ENCODE peak calls at places on chromosome 14, in seven cellular contexts. One of them, this sample, is unnamed.
A peak's percentile ranks its signal among the peaks of the same experiment; 100 is the strongest.

GRCh38 chr14:100893760-100894159 is 9.8 kb downstream of the RTL1 start:
- DNase-seq in HepG2: no peak
- DNase-seq in tibial nerve: no peak
- DNase-seq in endothelial cell of umbilical vein: no peak
- DNase-seq in heart left ventricle: no peak
- DNase-seq in prostate gland: no peak
- DNase-seq in lower leg skin: peak; percentile 64
- DNase-seq in this sample: no peak

GRCh38 chr14:95725685-95726336 is 11.9 kb upstream of the TCL1A start:
- DNase-seq in HepG2: no peak
- DNase-seq in tibial nerve: no peak
- DNase-seq in endothelial cell of umbilical vein: no peak
- DNase-seq in heart left ventricle: no peak
- DNase-seq in prostate gland: no peak
- DNase-seq in lower leg skin: no peak
- DNase-seq in this sample: no peak

GRCh38 chr14:54944737-54945391 is 42.2 kb upstream of the GCH1 start:
- DNase-seq in HepG2: peak; percentile 85
- DNase-seq in tibial nerve: no peak
- DNase-seq in endothelial cell of umbilical vein: no peak
- DNase-seq in heart left ventricle: no peak
- DNase-seq in prostate gland: no peak
- DNase-seq in lower leg skin: no peak
- DNase-seq in this sample: no peak

GRCh38 chr14:93943052-93943451 is 15.9 kb downstream of the FAM181A start:
- DNase-seq in HepG2: no peak
- DNase-seq in tibial nerve: no peak
- DNase-seq in endothelial cell of umbilical vein: no peak
- DNase-seq in heart left ventricle: no peak
- DNase-seq in prostate gland: no peak
- DNase-seq in lower leg skin: no peak
- DNase-seq in this sample: no peak

GRCh38 chr14:80781968-80782367 is 159.6 kb downstream of the CEP128 start:
- DNase-seq in HepG2: no peak
- DNase-seq in tibial nerve: no peak
- DNase-seq in endothelial cell of umbilical vein: no peak
- DNase-seq in heart left ventricle: no peak
- DNase-seq in prostate gland: no peak
- DNase-seq in lower leg skin: no peak
- DNase-seq in this sample: no peak

GRCh38 chr14:103155013-103155412 is 31.8 kb downstream of the TNFAIP2 start:
- DNase-seq in HepG2: peak; percentile 69
- DNase-seq in tibial nerve: peak; percentile 41
- DNase-seq in endothelial cell of umbilical vein: no peak
- DNase-seq in heart left ventricle: peak; percentile 84
- DNase-seq in prostate gland: no peak
- DNase-seq in lower leg skin: peak; percentile 95
- DNase-seq in this sample: peak; percentile 59

GRCh38 chr14:74591899-74592298 is 20.1 kb downstream of the LTBP2 start:
- DNase-seq in HepG2: no peak
- DNase-seq in tibial nerve: no peak
- DNase-seq in endothelial cell of umbilical vein: no peak
- DNase-seq in heart left ventricle: peak; percentile 25
- DNase-seq in prostate gland: no peak
- DNase-seq in lower leg skin: no peak
- DNase-seq in this sample: no peak

GRCh38 chr14:66979083-66979974 is 209.9 kb upstream of the GARIN2 start:
- DNase-seq in HepG2: no peak
- DNase-seq in tibial nerve: no peak
- DNase-seq in endothelial cell of umbilical vein: no peak
- DNase-seq in heart left ventricle: no peak
- DNase-seq in prostate gland: no peak
- DNase-seq in lower leg skin: no peak
- DNase-seq in this sample: no peak

GRCh38 chr14:92487513-92488133 is 26.0 kb upstream of the RIN3 start:
- DNase-seq in HepG2: no peak
- DNase-seq in tibial nerve: no peak
- DNase-seq in endothelial cell of umbilical vein: no peak
- DNase-seq in heart left ventricle: no peak
- DNase-seq in prostate gland: no peak
- DNase-seq in lower leg skin: peak; percentile 58
- DNase-seq in this sample: no peak

GRCh38 chr14:46820291-46820690 is 168.7 kb upstream of the RPL10L start:
- DNase-seq in HepG2: no peak
- DNase-seq in tibial nerve: no peak
- DNase-seq in endothelial cell of umbilical vein: no peak
- DNase-seq in heart left ventricle: peak; percentile 44
- DNase-seq in prostate gland: no peak
- DNase-seq in lower leg skin: no peak
- DNase-seq in this sample: no peak

GRCh38 chr14:85273099-85273677 is 256.8 kb upstream of the FLRT2 start:
- DNase-seq in HepG2: no peak
- DNase-seq in tibial nerve: no peak
- DNase-seq in endothelial cell of umbilical vein: peak; percentile 83
- DNase-seq in heart left ventricle: no peak
- DNase-seq in prostate gland: no peak
- DNase-seq in lower leg skin: no peak
- DNase-seq in this sample: no peak

GRCh38 chr14:90785474-90785873 is 30.8 kb downstream of the TTC7B start:
- DNase-seq in HepG2: no peak
- DNase-seq in tibial nerve: no peak
- DNase-seq in endothelial cell of umbilical vein: peak; percentile 37
- DNase-seq in heart left ventricle: no peak
- DNase-seq in prostate gland: no peak
- DNase-seq in lower leg skin: peak; percentile 87
- DNase-seq in this sample: peak; percentile 27

GRCh38 chr14:41925409-41925808 is 318.7 kb downstream of the LRFN5 start:
- DNase-seq in HepG2: peak; percentile 28
- DNase-seq in tibial nerve: no peak
- DNase-seq in endothelial cell of umbilical vein: no peak
- DNase-seq in heart left ventricle: no peak
- DNase-seq in prostate gland: no peak
- DNase-seq in lower leg skin: no peak
- DNase-seq in this sample: no peak

GRCh38 chr14:92503756-92504491 is 9.7 kb upstream of the RIN3 start:
- DNase-seq in HepG2: peak; percentile 94
- DNase-seq in tibial nerve: no peak
- DNase-seq in endothelial cell of umbilical vein: peak; percentile 16
- DNase-seq in heart left ventricle: no peak
- DNase-seq in prostate gland: no peak
- DNase-seq in lower leg skin: peak; percentile 45
- DNase-seq in this sample: no peak

GRCh38 chr14:99146991-99147740 is 124.8 kb downstream of the BCL11B start:
- DNase-seq in HepG2: no peak
- DNase-seq in tibial nerve: no peak
- DNase-seq in endothelial cell of umbilical vein: no peak
- DNase-seq in heart left ventricle: no peak
- DNase-seq in prostate gland: no peak
- DNase-seq in lower leg skin: peak; percentile 54
- DNase-seq in this sample: no peak

GRCh38 chr14:42140831-42141279 is 534.2 kb downstream of the LRFN5 start:
- DNase-seq in HepG2: no peak
- DNase-seq in tibial nerve: no peak
- DNase-seq in endothelial cell of umbilical vein: no peak
- DNase-seq in heart left ventricle: no peak
- DNase-seq in prostate gland: no peak
- DNase-seq in lower leg skin: no peak
- DNase-seq in this sample: no peak

GRCh38 chr14:92397140-92397815 is 74.3 kb downstream of the SLC24A4 start:
- DNase-seq in HepG2: no peak
- DNase-seq in tibial nerve: no peak
- DNase-seq in endothelial cell of umbilical vein: no peak
- DNase-seq in heart left ventricle: no peak
- DNase-seq in prostate gland: no peak
- DNase-seq in lower leg skin: no peak
- DNase-seq in this sample: no peak

GRCh38 chr14:63134801-63135200 is 69.4 kb upstream of the RHOJ start:
- DNase-seq in HepG2: no peak
- DNase-seq in tibial nerve: no peak
- DNase-seq in endothelial cell of umbilical vein: peak; percentile 15
- DNase-seq in heart left ventricle: no peak
- DNase-seq in prostate gland: no peak
- DNase-seq in lower leg skin: no peak
- DNase-seq in this sample: no peak

GRCh38 chr14:72613196-72613974 is 280.5 kb downstream of the DPF3 start:
- DNase-seq in HepG2: no peak
- DNase-seq in tibial nerve: peak; percentile 60
- DNase-seq in endothelial cell of umbilical vein: peak; percentile 54
- DNase-seq in heart left ventricle: peak; percentile 89
- DNase-seq in prostate gland: no peak
- DNase-seq in lower leg skin: peak; percentile 89
- DNase-seq in this sample: peak; percentile 14

GRCh38 chr14:75259510-75259855 is 19.1 kb upstream of the FOS start:
- DNase-seq in HepG2: no peak
- DNase-seq in tibial nerve: no peak
- DNase-seq in endothelial cell of umbilical vein: no peak
- DNase-seq in heart left ventricle: no peak
- DNase-seq in prostate gland: no peak
- DNase-seq in lower leg skin: no peak
- DNase-seq in this sample: peak; percentile 78

GRCh38 chr14:73764881-73765280 is 50.7 kb upstream of the PNMA1 start:
- DNase-seq in HepG2: no peak
- DNase-seq in tibial nerve: no peak
- DNase-seq in endothelial cell of umbilical vein: peak; percentile 81
- DNase-seq in heart left ventricle: no peak
- DNase-seq in prostate gland: peak; percentile 80
- DNase-seq in lower leg skin: no peak
- DNase-seq in this sample: no peak

GRCh38 chr14:92595267-92595666 is 81.7 kb downstream of the RIN3 start:
- DNase-seq in HepG2: no peak
- DNase-seq in tibial nerve: no peak
- DNase-seq in endothelial cell of umbilical vein: no peak
- DNase-seq in heart left ventricle: no peak
- DNase-seq in prostate gland: no peak
- DNase-seq in lower leg skin: no peak
- DNase-seq in this sample: no peak

GRCh38 chr14:95011449-95012020 is 145.8 kb downstream of the DICER1 start:
- DNase-seq in HepG2: no peak
- DNase-seq in tibial nerve: no peak
- DNase-seq in endothelial cell of umbilical vein: no peak
- DNase-seq in heart left ventricle: no peak
- DNase-seq in prostate gland: no peak
- DNase-seq in lower leg skin: no peak
- DNase-seq in this sample: no peak

GRCh38 chr14:73718742-73719251 is 4.6 kb upstream of the PNMA1 start:
- DNase-seq in HepG2: no peak
- DNase-seq in tibial nerve: no peak
- DNase-seq in endothelial cell of umbilical vein: no peak
- DNase-seq in heart left ventricle: no peak
- DNase-seq in prostate gland: no peak
- DNase-seq in lower leg skin: peak; percentile 78
- DNase-seq in this sample: no peak

GRCh38 chr14:97709552-97709951 is 912.4 kb downstream of the VRK1 start:
- DNase-seq in HepG2: no peak
- DNase-seq in tibial nerve: no peak
- DNase-seq in endothelial cell of umbilical vein: no peak
- DNase-seq in heart left ventricle: no peak
- DNase-seq in prostate gland: no peak
- DNase-seq in lower leg skin: no peak
- DNase-seq in this sample: no peak

GRCh38 chr14:57262117-57262516 is 6.6 kb downstream of the EXOC5 start:
- DNase-seq in HepG2: no peak
- DNase-seq in tibial nerve: no peak
- DNase-seq in endothelial cell of umbilical vein: no peak
- DNase-seq in heart left ventricle: no peak
- DNase-seq in prostate gland: no peak
- DNase-seq in lower leg skin: no peak
- DNase-seq in this sample: no peak

GRCh38 chr14:93936245-93936644 is 9.1 kb downstream of the FAM181A start:
- DNase-seq in HepG2: no peak
- DNase-seq in tibial nerve: no peak
- DNase-seq in endothelial cell of umbilical vein: no peak
- DNase-seq in heart left ventricle: no peak
- DNase-seq in prostate gland: no peak
- DNase-seq in lower leg skin: no peak
- DNase-seq in this sample: peak; percentile 9

GRCh38 chr14:75350505-75351060 is 72.0 kb downstream of the FOS start:
- DNase-seq in HepG2: no peak
- DNase-seq in tibial nerve: no peak
- DNase-seq in endothelial cell of umbilical vein: no peak
- DNase-seq in heart left ventricle: no peak
- DNase-seq in prostate gland: no peak
- DNase-seq in lower leg skin: no peak
- DNase-seq in this sample: peak; percentile 91

GRCh38 chr14:90519262-90519920 is 122.6 kb downstream of the CALM1 start:
- DNase-seq in HepG2: no peak
- DNase-seq in tibial nerve: no peak
- DNase-seq in endothelial cell of umbilical vein: no peak
- DNase-seq in heart left ventricle: no peak
- DNase-seq in prostate gland: no peak
- DNase-seq in lower leg skin: no peak
- DNase-seq in this sample: peak; percentile 6

GRCh38 chr14:49408187-49408963 is 177.8 kb downstream of the RPS29 start:
- DNase-seq in HepG2: no peak
- DNase-seq in tibial nerve: no peak
- DNase-seq in endothelial cell of umbilical vein: no peak
- DNase-seq in heart left ventricle: no peak
- DNase-seq in prostate gland: no peak
- DNase-seq in lower leg skin: no peak
- DNase-seq in this sample: no peak

GRCh38 chr14:65226824-65227604 is 124.7 kb upstream of the MAX start:
- DNase-seq in HepG2: peak; percentile 97
- DNase-seq in tibial nerve: no peak
- DNase-seq in endothelial cell of umbilical vein: no peak
- DNase-seq in heart left ventricle: no peak
- DNase-seq in prostate gland: no peak
- DNase-seq in lower leg skin: no peak
- DNase-seq in this sample: no peak
- TF ChIP-seq POLR2A in HepG2: peak; percentile 57
- TF ChIP-seq POLR2A in tibial nerve: no peak
- TF ChIP-seq POLR2A in endothelial cell of umbilical vein: no peak
- TF ChIP-seq POLR2A in heart left ventricle: no peak
- TF ChIP-seq POLR2A in prostate gland: no peak
- TF ChIP-seq POLR2A in lower leg skin: no peak
- TF ChIP-seq POLR2A in this sample: no peak

GRCh38 chr14:23302290-23303225 is at the start of gene PPP1R3E:
- DNase-seq in HepG2: peak; percentile 84
- DNase-seq in tibial nerve: peak; percentile 60
- DNase-seq in endothelial cell of umbilical vein: peak; percentile 60
- DNase-seq in heart left ventricle: peak; percentile 83
- DNase-seq in prostate gland: peak; percentile 49
- DNase-seq in lower leg skin: peak; percentile 95
- DNase-seq in this sample: peak; percentile 87
- TF ChIP-seq POLR2A in HepG2: peak; percentile 86
- TF ChIP-seq POLR2A in tibial nerve: no peak
- TF ChIP-seq POLR2A in endothelial cell of umbilical vein: peak; percentile 88
- TF ChIP-seq POLR2A in heart left ventricle: no peak
- TF ChIP-seq POLR2A in prostate gland: no peak
- TF ChIP-seq POLR2A in lower leg skin: no peak
- TF ChIP-seq POLR2A in this sample: peak; percentile 32

GRCh38 chr14:77076118-77076631 is 21.9 kb upstream of the CIPC start:
- DNase-seq in HepG2: peak; percentile 19
- DNase-seq in tibial nerve: peak; percentile 85
- DNase-seq in endothelial cell of umbilical vein: peak; percentile 89
- DNase-seq in heart left ventricle: peak; percentile 79
- DNase-seq in prostate gland: no peak
- DNase-seq in lower leg skin: peak; percentile 96
- DNase-seq in this sample: no peak
- TF ChIP-seq POLR2A in HepG2: no peak
- TF ChIP-seq POLR2A in tibial nerve: no peak
- TF ChIP-seq POLR2A in endothelial cell of umbilical vein: no peak
- TF ChIP-seq POLR2A in heart left ventricle: no peak
- TF ChIP-seq POLR2A in prostate gland: no peak
- TF ChIP-seq POLR2A in lower leg skin: no peak
- TF ChIP-seq POLR2A in this sample: no peak

GRCh38 chr14:59483360-59483759 is 848 bp downstream of the L3HYPDH start:
- DNase-seq in HepG2: no peak
- DNase-seq in tibial nerve: no peak
- DNase-seq in endothelial cell of umbilical vein: no peak
- DNase-seq in heart left ventricle: no peak
- DNase-seq in prostate gland: no peak
- DNase-seq in lower leg skin: no peak
- DNase-seq in this sample: peak; percentile 27
- TF ChIP-seq POLR2A in HepG2: no peak
- TF ChIP-seq POLR2A in tibial nerve: no peak
- TF ChIP-seq POLR2A in endothelial cell of umbilical vein: no peak
- TF ChIP-seq POLR2A in heart left ventricle: no peak
- TF ChIP-seq POLR2A in prostate gland: no peak
- TF ChIP-seq POLR2A in lower leg skin: no peak
- TF ChIP-seq POLR2A in this sample: no peak